ENCODE peak calls at places on chromosomes 16 and 17, in ten cellular contexts. A, X, U, Q, S, F, L, G, P and Y are unnamed samples.

GRCh38 chr16:5321925-5322324 is 224.3 kb upstream of the EEF2KMT start:
- DNase-seq in A (no peak), X (peak), U (peak), Q (no peak), S (no peak), F (peak), L (no peak), G (no peak), P (no peak), Y (no peak)

GRCh38 chr16:51881731-51882130 is 665.2 kb downstream of the TOX3 start:
- DNase-seq in A (no peak), X (peak), U (no peak), Q (no peak), S (no peak), F (peak), L (no peak), G (no peak), P (no peak), Y (no peak)

GRCh38 chr16:57765160-57765728 is 29.7 kb downstream of the KATNB1 start:
- DNase-seq in A (no peak), X (no peak), U (no peak), Q (no peak), S (no peak), F (no peak), L (no peak), G (no peak), P (peak), Y (no peak)

GRCh38 chr17:44768505-44769142 is 9.8 kb downstream of the ADAM11 start:
- DNase-seq in A (no peak), X (no peak), U (no peak), Q (no peak), S (no peak), F (no peak), L (no peak), G (no peak), P (no peak), Y (no peak)

GRCh38 chr17:21039839-21040575 is 2.8 kb downstream of the USP22 start:
- DNase-seq in A (no peak), X (peak), U (peak), Q (no peak), S (peak), F (peak), L (peak), G (no peak), P (peak), Y (peak)

GRCh38 chr17:57400648-57401047 is 144.3 kb downstream of the MSI2 start:
- DNase-seq in A (no peak), X (peak), U (peak), Q (no peak), S (no peak), F (no peak), L (no peak), G (no peak), P (no peak), Y (peak)

GRCh38 chr16:11627822-11628457 is 40.3 kb upstream of the SNN start:
- DNase-seq in A (no peak), X (peak), U (peak), Q (no peak), S (no peak), F (peak), L (peak), G (no peak), P (no peak), Y (peak)

GRCh38 chr16:51553314-51553713 is 402.2 kb upstream of the SALL1 start:
- DNase-seq in A (no peak), X (no peak), U (no peak), Q (no peak), S (no peak), F (no peak), L (no peak), G (no peak), P (no peak), Y (no peak)

GRCh38 chr16:568401-569258 is 1.1 kb upstream of the PIGQ start:
- DNase-seq in A (no peak), X (no peak), U (no peak), Q (no peak), S (no peak), F (no peak), L (no peak), G (no peak), P (no peak), Y (no peak)

GRCh38 chr17:43418441-43419374 is 19.9 kb downstream of the ARL4D start:
- DNase-seq in A (peak), X (peak), U (peak), Q (no peak), S (no peak), F (peak), L (no peak), G (no peak), P (peak), Y (peak)

GRCh38 chr17:46770818-46771600 is 47.5 kb downstream of the WNT3 start:
- DNase-seq in A (peak), X (peak), U (peak), Q (peak), S (no peak), F (peak), L (peak), G (peak), P (peak), Y (peak)